ENCODE peak calls at places on chromosome 4, in seven cellular contexts. C is transverse colon, O is breast epithelium, D is HL-60, H is stomach, R is suprapubic skin, Y is vagina. G is an unnamed sample.

GRCh38 chr4:182188622-182189021 is 54.6 kb upstream of the TENM3 start:
- DNase-seq in O (no peak), D (no peak), R (no peak), H (no peak), C (no peak), Y (no peak), G (no peak)

GRCh38 chr4:119490335-119490734 is 138.3 kb downstream of the PDE5A start:
- DNase-seq in C (peak; percentile 10), O (no peak), R (no peak), H (no peak), Y (no peak), D (no peak), G (no peak)

GRCh38 chr4:109658871-109659410 is 44.3 kb downstream of the CASP6 start:
- DNase-seq in R (no peak), D (no peak), Y (no peak), O (no peak), H (no peak), C (no peak), G (no peak)

GRCh38 chr4:42627887-42628646 is 28.8 kb downstream of the ATP8A1 start:
- DNase-seq in R (peak; percentile 76), O (peak; percentile 51), C (peak; percentile 53), D (no peak), Y (no peak), H (peak; percentile 81), G (no peak)

GRCh38 chr4:117137143-117137542 is 51.8 kb upstream of the TRAM1L1 start:
- DNase-seq in H (no peak), R (no peak), O (no peak), D (no peak), C (no peak), Y (no peak), G (no peak)

GRCh38 chr4:167826281-167826680 is 266.1 kb upstream of the ANXA10 start:
- DNase-seq in R (no peak), D (no peak), Y (no peak), O (no peak), C (no peak), H (no peak), G (no peak)

GRCh38 chr4:175530655-175531054 is 281.4 kb downstream of the GPM6A start:
- DNase-seq in O (no peak), Y (no peak), H (no peak), D (no peak), C (no peak), R (no peak), G (no peak)

GRCh38 chr4:14877246-14878220 is 124.7 kb upstream of the CPEB2 start:
- DNase-seq in D (peak; percentile 81), O (peak; percentile 71), C (no peak), H (peak; percentile 56), Y (no peak), R (no peak), G (no peak)

GRCh38 chr4:140252742-140253555 is 99.0 kb upstream of the MAML3 start:
- DNase-seq in R (peak; percentile 84), O (peak; percentile 72), Y (no peak), H (peak; percentile 74), C (peak; percentile 78), D (peak; percentile 28), G (peak; percentile 94)
- TF ChIP-seq POLR2AphosphoS5 in R (no peak), O (peak; percentile 31), Y (no peak), H (no peak), C (peak; percentile 34), D (no peak), G (no peak)

GRCh38 chr4:52160859-52161258 is 109.8 kb downstream of the SPATA18 start:
- DNase-seq in Y (no peak), D (no peak), C (no peak), H (no peak), R (no peak), O (no peak), G (no peak)

GRCh38 chr4:52157641-52158316 is 106.7 kb downstream of the SPATA18 start:
- DNase-seq in O (no peak), D (no peak), H (no peak), R (no peak), C (no peak), Y (no peak), G (no peak)
- TF ChIP-seq POLR2AphosphoS5 in O (no peak), D (no peak), H (no peak), R (no peak), C (no peak), Y (no peak), G (no peak)

GRCh38 chr4:7237863-7238262 is 45.5 kb downstream of the SORCS2 start:
- DNase-seq in H (no peak), D (no peak), C (no peak), O (no peak), R (no peak), Y (no peak), G (no peak)
- TF ChIP-seq POLR2AphosphoS5 in H (no peak), D (no peak), C (no peak), O (no peak), R (no peak), Y (no peak), G (peak; percentile 11)

GRCh38 chr4:99144070-99144469 is at the start of gene ADH4:
- DNase-seq in H (no peak), C (peak; percentile 19), R (no peak), D (no peak), Y (no peak), O (no peak), G (no peak)
- TF ChIP-seq POLR2AphosphoS5 in H (no peak), C (no peak), R (no peak), D (no peak), Y (no peak), O (no peak), G (no peak)

GRCh38 chr4:173494013-173494970 is 35.7 kb downstream of the HAND2 start:
- DNase-seq in R (no peak), D (peak; percentile 52), C (peak; percentile 71), O (no peak), Y (peak; percentile 80), H (peak; percentile 65), G (peak; percentile 93)
- TF ChIP-seq POLR2AphosphoS5 in R (no peak), D (no peak), C (peak; percentile 9), O (no peak), Y (no peak), H (no peak), G (peak; percentile 56)

DNA sequence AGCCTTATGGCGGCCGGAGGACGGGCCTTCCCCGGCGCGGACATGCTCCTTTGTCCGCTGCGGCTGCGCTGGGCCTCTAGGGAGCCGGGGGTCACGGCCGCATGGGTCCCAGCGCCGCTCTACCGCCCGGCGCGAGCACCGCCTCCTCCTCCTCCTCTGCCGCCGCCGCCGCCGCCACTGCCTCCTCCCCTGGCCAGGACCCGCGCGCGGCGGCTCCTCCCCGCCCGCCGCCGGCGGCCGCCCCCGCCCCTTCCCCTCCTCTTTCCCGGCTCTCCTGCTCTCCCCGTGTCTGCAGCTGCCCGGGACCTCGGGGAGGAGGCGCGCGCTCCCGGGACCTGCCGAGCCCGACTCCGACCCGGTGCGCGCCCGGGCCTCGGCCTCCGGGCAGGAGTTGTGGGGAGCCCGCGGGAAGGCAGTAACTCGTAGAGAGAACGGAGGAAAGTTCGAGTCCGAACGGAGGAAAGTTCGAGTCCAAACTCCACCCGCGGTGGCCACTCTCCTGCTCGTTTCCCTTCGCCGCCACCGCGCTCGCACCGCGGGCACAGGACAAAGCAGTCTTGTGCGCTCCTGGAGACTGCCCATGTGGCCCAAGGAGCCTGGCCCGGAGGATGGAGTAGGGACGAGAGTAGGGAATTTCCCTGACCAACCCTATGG is at the start of gene ADGRA3:
- DNase-seq in C (peak; percentile 80), H (peak; percentile 81), O (peak; percentile 67), Y (no peak), R (no peak), D (no peak), G (no peak)
- TF ChIP-seq POLR2AphosphoS5 in C (peak; percentile 59), H (no peak), O (no peak), Y (no peak), R (no peak), D (peak; percentile 42), G (no peak)

GRCh38 chr4:8618961-8619720 is 26.6 kb downstream of the CPZ start:
- DNase-seq in D (no peak), H (no peak), O (no peak), Y (no peak), R (no peak), C (no peak), G (no peak)
- TF ChIP-seq POLR2AphosphoS5 in D (no peak), H (no peak), O (no peak), Y (no peak), R (no peak), C (no peak), G (no peak)

DNA sequence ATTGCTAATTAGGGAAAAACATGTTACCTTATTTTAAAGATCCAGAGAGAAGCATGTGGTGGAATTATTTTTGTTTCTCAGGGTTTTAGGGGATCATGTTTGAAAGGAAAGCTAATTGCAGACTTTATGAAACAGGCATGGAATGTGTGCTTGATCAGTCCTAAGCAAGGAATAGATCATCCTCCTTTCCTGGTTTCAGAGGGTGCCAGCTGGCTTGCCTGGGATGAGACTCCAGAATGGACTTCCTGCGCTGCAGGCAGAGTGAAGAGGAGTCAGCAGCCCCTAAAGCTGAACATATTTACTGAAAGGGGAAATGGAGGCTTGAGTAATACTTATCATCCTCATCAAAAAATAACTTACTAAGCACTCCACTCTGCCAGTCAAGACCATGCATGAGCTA is 13.3 kb downstream of the FGF5 start:
- DNase-seq in C (no peak), R (no peak), O (no peak), H (no peak), Y (no peak), D (no peak), G (no peak)
- TF ChIP-seq POLR2AphosphoS5 in C (no peak), R (no peak), O (no peak), H (no peak), Y (no peak), D (no peak), G (no peak)

GRCh38 chr4:128720270-128720669 is 89.2 kb upstream of the JADE1 start:
- DNase-seq in C (no peak), O (no peak), Y (no peak), D (no peak), R (no peak), H (no peak), G (no peak)
- TF ChIP-seq POLR2AphosphoS5 in C (no peak), O (no peak), Y (no peak), D (no peak), R (no peak), H (no peak), G (no peak)

GRCh38 chr4:86019362-86019761 is 340.5 kb downstream of the MAPK10 start:
- DNase-seq in O (no peak), D (no peak), Y (no peak), R (no peak), H (no peak), C (no peak), G (no peak)
- TF ChIP-seq POLR2AphosphoS5 in O (no peak), D (no peak), Y (no peak), R (no peak), H (no peak), C (no peak), G (no peak)